ENCODE peak calls at places on chromosome 9, in four cellular contexts. Z is cardiac muscle cell; G is D341Med; P is effector memory CD4-positive, alpha-beta T cell. E is an unnamed sample.

GRCh38 chr9:97802276-97802675 is 50.8 kb upstream of the FOXE1 start:
- DNase-seq in P (no peak), G (no peak), Z (peak), E (no peak)

GRCh38 chr9:32931129-32931528 is 70.3 kb downstream of the APTX start:
- DNase-seq in P (no peak), G (no peak), Z (no peak), E (no peak)

GRCh38 chr9:113682297-113682771 is 193.8 kb upstream of the ZNF618 start:
- DNase-seq in G (peak), P (no peak), Z (peak), E (peak)

GRCh38 chr9:69637801-69638200 is 34.4 kb downstream of the APBA1 start:
- DNase-seq in G (no peak), P (no peak), Z (peak), E (no peak)

GRCh38 chr9:108035485-108035884 is 545.9 kb upstream of the KLF4 start:
- DNase-seq in Z (no peak), P (no peak), G (no peak), E (no peak)

GRCh38 chr9:20623021-20623747 is 885 bp upstream of the MLLT3 start:
- DNase-seq in Z (no peak), P (peak), G (peak), E (peak)

GRCh38 chr9:124054671-124055212 is 43.2 kb downstream of the LHX2 start:
- DNase-seq in G (no peak), Z (peak), P (no peak), E (no peak)

GRCh38 chr9:130884542-130885421 is 11.8 kb downstream of the QRFP start:
- DNase-seq in Z (no peak), P (no peak), G (no peak), E (no peak)

GRCh38 chr9:133741716-133742115 is 3.6 kb upstream of the SARDH start:
- DNase-seq in Z (no peak), P (no peak), G (no peak), E (no peak)

GRCh38 chr9:121912812-121913627 is 180.1 kb downstream of the TTLL11 start:
- DNase-seq in P (no peak), Z (no peak), G (no peak), E (no peak)

GRCh38 chr9:12838546-12838945 is 63.7 kb downstream of the LURAP1L start:
- DNase-seq in P (no peak), Z (peak), G (no peak), E (no peak)

GRCh38 chr9:69019808-69020207 is 5.9 kb upstream of the PRKACG start:
- DNase-seq in Z (no peak), P (peak), G (no peak), E (no peak)

GRCh38 chr9:16434522-16434921 is 435.9 kb downstream of the BNC2 start:
- DNase-seq in Z (no peak), P (no peak), G (no peak), E (no peak)

GRCh38 chr9:82498918-82499317 is 510.3 kb downstream of the SPATA31D1 start:
- DNase-seq in G (no peak), P (no peak), Z (peak), E (no peak)